ENCODE peak calls at places on chromosomes 12 and 14, in four cellular contexts. One of them, this sample, is unnamed.
A peak's percentile ranks its signal among the peaks of the same experiment; 100 is the strongest.

GRCh38 chr12:47216150-47216677 is 136.5 kb upstream of the AMIGO2 start:
- DNase-seq in stimulated activated CD8-positive, alpha-beta memory T cell treated with anti-CD3 and anti-CD28 coated beads, Interleukin-15, amount 100 ng/mL, for 24 hours: no peak
- DNase-seq in HS-5: no peak
- DNase-seq in cerebellar cortex: no peak
- DNase-seq in this sample: no peak

GRCh38 chr12:18998343-18999270 is 130.9 kb upstream of the PLEKHA5 start:
- DNase-seq in stimulated activated CD8-positive, alpha-beta memory T cell treated with anti-CD3 and anti-CD28 coated beads, Interleukin-15, amount 100 ng/mL, for 24 hours: no peak
- DNase-seq in cerebellar cortex: no peak
- DNase-seq in HS-5: peak; percentile 86
- DNase-seq in this sample: no peak

GRCh38 chr14:92560106-92560865 is 46.7 kb downstream of the RIN3 start:
- DNase-seq in cerebellar cortex: no peak
- DNase-seq in HS-5: no peak
- DNase-seq in stimulated activated CD8-positive, alpha-beta memory T cell treated with anti-CD3 and anti-CD28 coated beads, Interleukin-15, amount 100 ng/mL, for 24 hours: no peak
- DNase-seq in this sample: no peak

GRCh38 chr14:69247691-69248440 is 12.1 kb upstream of the GALNT16 start:
- DNase-seq in cerebellar cortex: no peak
- DNase-seq in HS-5: peak; percentile 56
- DNase-seq in stimulated activated CD8-positive, alpha-beta memory T cell treated with anti-CD3 and anti-CD28 coated beads, Interleukin-15, amount 100 ng/mL, for 24 hours: no peak
- DNase-seq in this sample: no peak

GRCh38 chr14:54396493-54397335 is at the start of gene CDKN3:
- DNase-seq in stimulated activated CD8-positive, alpha-beta memory T cell treated with anti-CD3 and anti-CD28 coated beads, Interleukin-15, amount 100 ng/mL, for 24 hours: peak; percentile 77
- DNase-seq in cerebellar cortex: peak; percentile 100
- DNase-seq in HS-5: peak; percentile 96
- DNase-seq in this sample: peak; percentile 94

GRCh38 chr14:55451398-55451797 is 11.0 kb upstream of the TBPL2 start:
- DNase-seq in HS-5: no peak
- DNase-seq in stimulated activated CD8-positive, alpha-beta memory T cell treated with anti-CD3 and anti-CD28 coated beads, Interleukin-15, amount 100 ng/mL, for 24 hours: no peak
- DNase-seq in cerebellar cortex: peak; percentile 32
- DNase-seq in this sample: no peak

GRCh38 chr14:72024043-72024407 is 91.8 kb downstream of the RGS6 start:
- DNase-seq in HS-5: no peak
- DNase-seq in stimulated activated CD8-positive, alpha-beta memory T cell treated with anti-CD3 and anti-CD28 coated beads, Interleukin-15, amount 100 ng/mL, for 24 hours: no peak
- DNase-seq in cerebellar cortex: peak; percentile 21
- DNase-seq in this sample: no peak

GRCh38 chr14:77092676-77093075 is 5.4 kb upstream of the CIPC start:
- DNase-seq in cerebellar cortex: no peak
- DNase-seq in HS-5: no peak
- DNase-seq in stimulated activated CD8-positive, alpha-beta memory T cell treated with anti-CD3 and anti-CD28 coated beads, Interleukin-15, amount 100 ng/mL, for 24 hours: no peak
- DNase-seq in this sample: no peak

GRCh38 chr12:114625294-114625851 is 58.6 kb downstream of the TBX3 start:
- DNase-seq in HS-5: peak; percentile 54
- DNase-seq in stimulated activated CD8-positive, alpha-beta memory T cell treated with anti-CD3 and anti-CD28 coated beads, Interleukin-15, amount 100 ng/mL, for 24 hours: peak; percentile 0
- DNase-seq in cerebellar cortex: peak; percentile 8
- DNase-seq in this sample: peak; percentile 43

GRCh38 chr14:42490536-42490935 is 883.9 kb downstream of the LRFN5 start:
- DNase-seq in HS-5: peak; percentile 42
- DNase-seq in stimulated activated CD8-positive, alpha-beta memory T cell treated with anti-CD3 and anti-CD28 coated beads, Interleukin-15, amount 100 ng/mL, for 24 hours: no peak
- DNase-seq in cerebellar cortex: no peak
- DNase-seq in this sample: no peak

GRCh38 chr12:131603106-131604033 is 107.5 kb upstream of the SFSWAP start:
- DNase-seq in stimulated activated CD8-positive, alpha-beta memory T cell treated with anti-CD3 and anti-CD28 coated beads, Interleukin-15, amount 100 ng/mL, for 24 hours: no peak
- DNase-seq in HS-5: no peak
- DNase-seq in cerebellar cortex: no peak
- DNase-seq in this sample: no peak